ENCODE peak calls at places on chromosomes 12 and 14, in nine cellular contexts. One of them, this sample, is unnamed.

GRCh38 chr14:64400829-64401459 is 12.8 kb downstream of the MTHFD1 start:
- DNase-seq in IMR-90: no peak
- DNase-seq in nephron progenitor cell: no peak
- DNase-seq in fibroblast of mammary gland: no peak
- DNase-seq in GM10248: no peak
- DNase-seq in fibroblast of the aortic adventitia: peak
- DNase-seq in fibroblast of lung: no peak
- DNase-seq in Panc1: no peak
- DNase-seq in GM12865: no peak
- DNase-seq in this sample: no peak

GRCh38 chr12:72273851-72274284 is 1.7 kb downstream of the TRHDE start:
- DNase-seq in fibroblast of mammary gland: no peak
- DNase-seq in fibroblast of the aortic adventitia: no peak
- DNase-seq in nephron progenitor cell: no peak
- DNase-seq in GM12865: no peak
- DNase-seq in fibroblast of lung: no peak
- DNase-seq in IMR-90: no peak
- DNase-seq in Panc1: no peak
- DNase-seq in GM10248: peak
- DNase-seq in this sample: no peak

GRCh38 chr12:42468341-42468821 is 121.2 kb downstream of the PRICKLE1 start:
- DNase-seq in IMR-90: no peak
- DNase-seq in fibroblast of mammary gland: no peak
- DNase-seq in Panc1: no peak
- DNase-seq in GM10248: no peak
- DNase-seq in fibroblast of the aortic adventitia: peak
- DNase-seq in GM12865: peak
- DNase-seq in fibroblast of lung: peak
- DNase-seq in nephron progenitor cell: no peak
- DNase-seq in this sample: no peak

GRCh38 chr14:76566439-76566838 is 190.5 kb downstream of the ESRRB start:
- DNase-seq in GM12865: no peak
- DNase-seq in fibroblast of mammary gland: no peak
- DNase-seq in Panc1: no peak
- DNase-seq in nephron progenitor cell: no peak
- DNase-seq in fibroblast of lung: no peak
- DNase-seq in IMR-90: no peak
- DNase-seq in fibroblast of the aortic adventitia: no peak
- DNase-seq in GM10248: no peak
- DNase-seq in this sample: no peak

GRCh38 chr12:104637616-104638015 is 180.9 kb downstream of the CHST11 start:
- DNase-seq in GM12865: no peak
- DNase-seq in GM10248: no peak
- DNase-seq in IMR-90: no peak
- DNase-seq in Panc1: no peak
- DNase-seq in nephron progenitor cell: no peak
- DNase-seq in fibroblast of lung: no peak
- DNase-seq in fibroblast of mammary gland: no peak
- DNase-seq in fibroblast of the aortic adventitia: no peak
- DNase-seq in this sample: no peak

GRCh38 chr12:68450947-68451260 is 118.7 kb upstream of the MDM1 start:
- DNase-seq in Panc1: no peak
- DNase-seq in fibroblast of lung: peak
- DNase-seq in GM12865: no peak
- DNase-seq in IMR-90: no peak
- DNase-seq in nephron progenitor cell: no peak
- DNase-seq in fibroblast of the aortic adventitia: no peak
- DNase-seq in fibroblast of mammary gland: no peak
- DNase-seq in GM10248: peak
- DNase-seq in this sample: no peak

GRCh38 chr14:33285902-33286700 is 347.4 kb downstream of the NPAS3 start:
- DNase-seq in Panc1: no peak
- DNase-seq in IMR-90: no peak
- DNase-seq in GM12865: no peak
- DNase-seq in fibroblast of lung: no peak
- DNase-seq in fibroblast of mammary gland: no peak
- DNase-seq in GM10248: no peak
- DNase-seq in nephron progenitor cell: no peak
- DNase-seq in fibroblast of the aortic adventitia: no peak
- DNase-seq in this sample: no peak

GRCh38 chr12:100913872-100914600 is 119.5 kb downstream of the ANO4 start:
- DNase-seq in nephron progenitor cell: no peak
- DNase-seq in GM10248: no peak
- DNase-seq in fibroblast of mammary gland: peak
- DNase-seq in GM12865: no peak
- DNase-seq in IMR-90: peak
- DNase-seq in fibroblast of lung: no peak
- DNase-seq in Panc1: no peak
- DNase-seq in fibroblast of the aortic adventitia: peak
- DNase-seq in this sample: no peak

GRCh38 chr14:56224179-56224578 is 106.0 kb downstream of the PELI2 start:
- DNase-seq in Panc1: no peak
- DNase-seq in fibroblast of lung: no peak
- DNase-seq in GM12865: no peak
- DNase-seq in fibroblast of mammary gland: no peak
- DNase-seq in fibroblast of the aortic adventitia: no peak
- DNase-seq in IMR-90: no peak
- DNase-seq in GM10248: no peak
- DNase-seq in nephron progenitor cell: no peak
- DNase-seq in this sample: no peak

GRCh38 chr12:120710805-120711296 is 593 bp downstream of the UNC119B start:
- DNase-seq in nephron progenitor cell: peak
- DNase-seq in Panc1: no peak
- DNase-seq in GM12865: peak
- DNase-seq in fibroblast of mammary gland: no peak
- DNase-seq in fibroblast of the aortic adventitia: no peak
- DNase-seq in GM10248: peak
- DNase-seq in IMR-90: no peak
- DNase-seq in fibroblast of lung: peak
- DNase-seq in this sample: no peak

GRCh38 chr12:220946-221550 is 7.1 kb upstream of the SLC6A12 start:
- DNase-seq in nephron progenitor cell: no peak
- DNase-seq in GM12865: no peak
- DNase-seq in fibroblast of mammary gland: no peak
- DNase-seq in IMR-90: no peak
- DNase-seq in GM10248: no peak
- DNase-seq in fibroblast of the aortic adventitia: no peak
- DNase-seq in fibroblast of lung: no peak
- DNase-seq in Panc1: no peak
- DNase-seq in this sample: no peak

GRCh38 chr12:93894391-93895095 is 217.4 kb downstream of the CRADD start:
- DNase-seq in fibroblast of mammary gland: peak
- DNase-seq in GM12865: no peak
- DNase-seq in fibroblast of the aortic adventitia: peak
- DNase-seq in Panc1: no peak
- DNase-seq in nephron progenitor cell: peak
- DNase-seq in fibroblast of lung: peak
- DNase-seq in GM10248: no peak
- DNase-seq in IMR-90: peak
- DNase-seq in this sample: no peak

GRCh38 chr12:93892431-93893210 is 215.4 kb downstream of the CRADD start:
- DNase-seq in Panc1: no peak
- DNase-seq in nephron progenitor cell: peak
- DNase-seq in IMR-90: no peak
- DNase-seq in fibroblast of the aortic adventitia: peak
- DNase-seq in fibroblast of mammary gland: no peak
- DNase-seq in GM10248: no peak
- DNase-seq in GM12865: no peak
- DNase-seq in fibroblast of lung: no peak
- DNase-seq in this sample: no peak

GRCh38 chr12:93896962-93897361 is 219.8 kb downstream of the CRADD start:
- DNase-seq in GM10248: no peak
- DNase-seq in IMR-90: no peak
- DNase-seq in GM12865: no peak
- DNase-seq in nephron progenitor cell: no peak
- DNase-seq in fibroblast of lung: no peak
- DNase-seq in fibroblast of the aortic adventitia: no peak
- DNase-seq in Panc1: no peak
- DNase-seq in fibroblast of mammary gland: no peak
- DNase-seq in this sample: no peak

GRCh38 chr12:93896427-93896826 is 219.3 kb downstream of the CRADD start:
- DNase-seq in IMR-90: peak
- DNase-seq in fibroblast of lung: peak
- DNase-seq in fibroblast of the aortic adventitia: no peak
- DNase-seq in fibroblast of mammary gland: peak
- DNase-seq in GM12865: no peak
- DNase-seq in GM10248: no peak
- DNase-seq in nephron progenitor cell: no peak
- DNase-seq in Panc1: no peak
- DNase-seq in this sample: no peak

GRCh38 chr12:93895096-93895460 is 217.9 kb downstream of the CRADD start:
- DNase-seq in fibroblast of the aortic adventitia: peak
- DNase-seq in IMR-90: peak
- DNase-seq in fibroblast of lung: no peak
- DNase-seq in Panc1: no peak
- DNase-seq in fibroblast of mammary gland: peak
- DNase-seq in nephron progenitor cell: no peak
- DNase-seq in GM10248: no peak
- DNase-seq in GM12865: no peak
- DNase-seq in this sample: no peak
- TF ChIP-seq CTCF in fibroblast of the aortic adventitia: peak
- TF ChIP-seq CTCF in IMR-90: no peak
- TF ChIP-seq CTCF in fibroblast of lung: peak
- TF ChIP-seq CTCF in Panc1: no peak
- TF ChIP-seq CTCF in fibroblast of mammary gland: peak
- TF ChIP-seq CTCF in nephron progenitor cell: no peak
- TF ChIP-seq CTCF in GM10248: no peak
- TF ChIP-seq CTCF in GM12865: no peak
- TF ChIP-seq CTCF in this sample: peak

GRCh38 chr14:22044193-22044592 is 370.6 kb upstream of the OR4E1 start:
- DNase-seq in GM12865: no peak
- DNase-seq in fibroblast of the aortic adventitia: no peak
- DNase-seq in nephron progenitor cell: no peak
- DNase-seq in fibroblast of mammary gland: no peak
- DNase-seq in Panc1: no peak
- DNase-seq in IMR-90: no peak
- DNase-seq in fibroblast of lung: no peak
- DNase-seq in GM10248: no peak
- DNase-seq in this sample: no peak

GRCh38 chr14:22046063-22046462 is 372.4 kb upstream of the OR4E1 start:
- DNase-seq in GM10248: no peak
- DNase-seq in nephron progenitor cell: no peak
- DNase-seq in fibroblast of the aortic adventitia: no peak
- DNase-seq in fibroblast of mammary gland: no peak
- DNase-seq in Panc1: no peak
- DNase-seq in IMR-90: no peak
- DNase-seq in fibroblast of lung: no peak
- DNase-seq in GM12865: no peak
- DNase-seq in this sample: no peak

GRCh38 chr14:22040781-22041125 is 367.1 kb upstream of the OR4E1 start:
- DNase-seq in GM12865: no peak
- DNase-seq in GM10248: no peak
- DNase-seq in fibroblast of mammary gland: no peak
- DNase-seq in Panc1: no peak
- DNase-seq in fibroblast of lung: no peak
- DNase-seq in IMR-90: no peak
- DNase-seq in nephron progenitor cell: no peak
- DNase-seq in fibroblast of the aortic adventitia: no peak
- DNase-seq in this sample: no peak

GRCh38 chr14:22036541-22036940 is 362.9 kb upstream of the OR4E1 start:
- DNase-seq in GM12865: no peak
- DNase-seq in IMR-90: no peak
- DNase-seq in nephron progenitor cell: no peak
- DNase-seq in GM10248: no peak
- DNase-seq in fibroblast of mammary gland: no peak
- DNase-seq in fibroblast of lung: no peak
- DNase-seq in Panc1: no peak
- DNase-seq in fibroblast of the aortic adventitia: no peak
- DNase-seq in this sample: no peak

GRCh38 chr14:22039938-22040780 is 366.5 kb upstream of the OR4E1 start:
- DNase-seq in Panc1: no peak
- DNase-seq in GM10248: no peak
- DNase-seq in fibroblast of lung: no peak
- DNase-seq in fibroblast of mammary gland: no peak
- DNase-seq in IMR-90: no peak
- DNase-seq in GM12865: peak
- DNase-seq in fibroblast of the aortic adventitia: no peak
- DNase-seq in nephron progenitor cell: no peak
- DNase-seq in this sample: no peak
- TF ChIP-seq CTCF in Panc1: peak
- TF ChIP-seq CTCF in GM10248: peak
- TF ChIP-seq CTCF in fibroblast of lung: peak
- TF ChIP-seq CTCF in fibroblast of mammary gland: peak
- TF ChIP-seq CTCF in IMR-90: peak
- TF ChIP-seq CTCF in GM12865: peak
- TF ChIP-seq CTCF in fibroblast of the aortic adventitia: peak
- TF ChIP-seq CTCF in nephron progenitor cell: peak
- TF ChIP-seq CTCF in this sample: peak

GRCh38 chr12:80636832-80637231 is 70.6 kb upstream of the MYF6 start:
- DNase-seq in nephron progenitor cell: no peak
- DNase-seq in GM12865: no peak
- DNase-seq in fibroblast of mammary gland: peak
- DNase-seq in fibroblast of the aortic adventitia: no peak
- DNase-seq in fibroblast of lung: no peak
- DNase-seq in GM10248: no peak
- DNase-seq in IMR-90: no peak
- DNase-seq in Panc1: no peak
- DNase-seq in this sample: no peak

GRCh38 chr12:80627773-80628172 is 79.7 kb upstream of the MYF6 start:
- DNase-seq in fibroblast of the aortic adventitia: peak
- DNase-seq in GM10248: no peak
- DNase-seq in GM12865: no peak
- DNase-seq in fibroblast of mammary gland: peak
- DNase-seq in IMR-90: peak
- DNase-seq in Panc1: no peak
- DNase-seq in nephron progenitor cell: no peak
- DNase-seq in fibroblast of lung: peak
- DNase-seq in this sample: peak

GRCh38 chr12:80634903-80635302 is 72.5 kb upstream of the MYF6 start:
- DNase-seq in Panc1: no peak
- DNase-seq in fibroblast of lung: no peak
- DNase-seq in GM12865: no peak
- DNase-seq in fibroblast of mammary gland: peak
- DNase-seq in nephron progenitor cell: peak
- DNase-seq in IMR-90: no peak
- DNase-seq in fibroblast of the aortic adventitia: no peak
- DNase-seq in GM10248: no peak
- DNase-seq in this sample: no peak

GRCh38 chr12:80632835-80633234 is 74.6 kb upstream of the MYF6 start:
- DNase-seq in GM12865: peak
- DNase-seq in fibroblast of lung: no peak
- DNase-seq in Panc1: no peak
- DNase-seq in nephron progenitor cell: peak
- DNase-seq in fibroblast of the aortic adventitia: no peak
- DNase-seq in IMR-90: no peak
- DNase-seq in fibroblast of mammary gland: peak
- DNase-seq in GM10248: no peak
- DNase-seq in this sample: no peak
- TF ChIP-seq CTCF in GM12865: peak
- TF ChIP-seq CTCF in fibroblast of lung: peak
- TF ChIP-seq CTCF in Panc1: peak
- TF ChIP-seq CTCF in nephron progenitor cell: peak
- TF ChIP-seq CTCF in fibroblast of the aortic adventitia: peak
- TF ChIP-seq CTCF in IMR-90: no peak
- TF ChIP-seq CTCF in fibroblast of mammary gland: peak
- TF ChIP-seq CTCF in GM10248: peak
- TF ChIP-seq CTCF in this sample: peak

DNA sequence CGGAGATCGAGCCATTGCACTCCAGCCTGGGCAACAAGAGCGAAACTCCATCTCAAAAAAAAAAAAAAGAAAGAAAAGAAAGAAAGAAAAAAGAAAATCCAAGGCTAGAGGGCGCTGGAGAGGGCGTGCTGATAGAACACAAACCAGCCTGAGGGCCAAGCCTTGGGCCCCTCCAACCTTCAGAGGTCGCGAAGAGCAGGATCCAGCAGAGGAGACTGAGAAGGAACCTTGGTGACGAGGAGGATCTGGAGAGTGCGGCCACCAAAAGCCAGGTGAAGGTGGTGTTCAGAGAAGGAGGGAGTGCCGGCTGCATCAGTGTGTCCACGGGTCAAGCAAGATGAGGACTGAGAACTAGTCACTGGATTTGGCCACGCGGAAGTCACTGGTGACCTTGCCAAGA is 4.1 kb upstream of the DYNC1H1 start:
- DNase-seq in fibroblast of mammary gland: peak
- DNase-seq in IMR-90: no peak
- DNase-seq in Panc1: no peak
- DNase-seq in GM12865: no peak
- DNase-seq in fibroblast of the aortic adventitia: peak
- DNase-seq in fibroblast of lung: no peak
- DNase-seq in nephron progenitor cell: no peak
- DNase-seq in GM10248: no peak
- DNase-seq in this sample: no peak
- TF ChIP-seq CTCF in fibroblast of mammary gland: peak
- TF ChIP-seq CTCF in IMR-90: peak
- TF ChIP-seq CTCF in Panc1: peak
- TF ChIP-seq CTCF in GM12865: peak
- TF ChIP-seq CTCF in fibroblast of the aortic adventitia: peak
- TF ChIP-seq CTCF in fibroblast of lung: peak
- TF ChIP-seq CTCF in nephron progenitor cell: peak
- TF ChIP-seq CTCF in GM10248: peak
- TF ChIP-seq CTCF in this sample: peak